ENCODE peak calls at places on chromosomes 5 and 9, in six cellular contexts. K is A549, F is IMR-90, T is Peyer's patch, D is adrenal gland, J is heart left ventricle. X is an unnamed sample.
A peak's percentile ranks its signal among the peaks of the same experiment; 100 is the strongest.

GRCh38 chr9:137816531-137817235 is 60.9 kb upstream of the CACNA1B start:
- DNase-seq in J (no peak), D (peak; percentile 84), K (no peak), F (no peak), T (no peak), X (no peak)

GRCh38 chr5:109328626-109329025 is 81.1 kb downstream of the PJA2 start:
- DNase-seq in F (peak; percentile 59), K (no peak), J (no peak), D (no peak), T (no peak), X (no peak)

GRCh38 chr5:10578869-10579268 is 15.0 kb downstream of the ANKRD33B start:
- DNase-seq in T (peak; percentile 83), J (no peak), K (no peak), D (peak; percentile 29), F (no peak), X (no peak)

GRCh38 chr5:76494201-76494600 is 91.1 kb downstream of the IQGAP2 start:
- DNase-seq in K (no peak), T (no peak), F (no peak), D (no peak), J (no peak), X (no peak)

GRCh38 chr9:135971892-135972291 is 10.7 kb upstream of the UBAC1 start:
- DNase-seq in K (no peak), T (peak; percentile 81), J (no peak), D (no peak), F (no peak), X (no peak)

GRCh38 chr9:113913426-113914195 is 37.5 kb downstream of the ZNF618 start:
- DNase-seq in K (no peak), F (peak; percentile 28), T (no peak), D (peak; percentile 74), J (no peak), X (no peak)

GRCh38 chr9:129907196-129907595 is 71.9 kb downstream of the USP20 start:
- DNase-seq in J (no peak), K (no peak), D (no peak), T (peak; percentile 2), F (peak; percentile 17), X (no peak)

GRCh38 chr5:42507451-42508092 is 84.3 kb downstream of the GHR start:
- DNase-seq in J (no peak), T (no peak), D (no peak), K (no peak), F (no peak), X (no peak)

GRCh38 chr5:84796399-84796798 is 411.7 kb upstream of the EDIL3 start:
- DNase-seq in F (no peak), K (no peak), T (no peak), J (no peak), D (no peak), X (no peak)

GRCh38 chr9:122030357-122030756 is 62.8 kb downstream of the TTLL11 start:
- DNase-seq in T (no peak), D (no peak), K (no peak), J (no peak), F (no peak), X (no peak)

GRCh38 chr9:89010526-89011089 is 19.3 kb downstream of the S1PR3 start:
- DNase-seq in F (no peak), J (no peak), T (no peak), D (no peak), K (no peak), X (no peak)

GRCh38 chr9:546797-547223 is 294.7 kb upstream of the DMRT1 start:
- DNase-seq in K (peak; percentile 16), F (no peak), D (no peak), T (no peak), J (no peak), X (no peak)

GRCh38 chr5:62942384-62942783 is 363.8 kb downstream of the LRRC70 start:
- DNase-seq in D (no peak), J (no peak), K (no peak), F (no peak), T (no peak), X (no peak)

GRCh38 chr9:93061791-93062299 is 3.3 kb downstream of the SUSD3 start:
- DNase-seq in D (no peak), F (no peak), T (peak; percentile 92), J (no peak), K (peak; percentile 20), X (no peak)

GRCh38 chr9:121225240-121225639 is 23.6 kb upstream of the RAB14 start:
- DNase-seq in T (no peak), K (no peak), D (no peak), J (no peak), F (no peak), X (no peak)

GRCh38 chr5:61330879-61331406 is 1.1 kb upstream of the ZSWIM6 start:
- DNase-seq in D (peak; percentile 82), K (peak; percentile 82), T (peak; percentile 90), J (peak; percentile 72), F (peak; percentile 78), X (peak; percentile 93)

GRCh38 chr5:59390074-59390659 is 503.4 kb downstream of the PDE4D start:
- DNase-seq in T (no peak), D (no peak), F (peak; percentile 20), J (no peak), K (peak; percentile 48), X (no peak)

GRCh38 chr9:90870646-90871326 is 69.2 kb downstream of the SYK start:
- DNase-seq in D (peak; percentile 65), K (peak; percentile 37), J (no peak), T (peak; percentile 68), F (peak; percentile 44), X (no peak)

GRCh38 chr5:6508931-6509330 is 60.3 kb downstream of the UBE2QL1 start:
- DNase-seq in D (no peak), F (no peak), T (no peak), K (no peak), J (no peak), X (no peak)

GRCh38 chr5:88674262-88675158 is 208.5 kb downstream of the MEF2C start:
- DNase-seq in J (no peak), T (no peak), D (peak; percentile 87), K (no peak), F (no peak), X (no peak)

GRCh38 chr5:7395432-7396168 is at the start of gene ADCY2:
- DNase-seq in F (no peak), J (no peak), T (no peak), K (no peak), D (no peak), X (peak; percentile 90)

GRCh38 chr5:21810737-21811316 is 1042.3 kb downstream of the CDH12 start:
- DNase-seq in J (no peak), K (peak; percentile 21), T (no peak), F (peak; percentile 39), D (no peak), X (no peak)

GRCh38 chr5:180455872-180456271 is 38.3 kb upstream of the CNOT6 start:
- DNase-seq in K (no peak), F (no peak), J (no peak), D (no peak), T (no peak), X (no peak)

GRCh38 chr5:31581498-31582099 is 49.5 kb downstream of the C5orf22 start:
- DNase-seq in F (peak; percentile 52), D (no peak), T (no peak), K (peak; percentile 46), J (no peak), X (no peak)

GRCh38 chr5:51651476-51651875 is 268.2 kb downstream of the ISL1 start:
- DNase-seq in J (no peak), T (no peak), D (no peak), K (no peak), F (no peak), X (no peak)

GRCh38 chr9:98462310-98462709 is 206.9 kb upstream of the TBC1D2 start:
- DNase-seq in K (no peak), J (no peak), D (no peak), F (no peak), T (no peak), X (no peak)
- TF ChIP-seq POLR2A in K (no peak), J (no peak), D (no peak), F (no peak), T (no peak), X (no peak)

GRCh38 chr5:139277171-139277570 is 16.4 kb upstream of the MATR3 start:
- DNase-seq in T (no peak), F (no peak), J (no peak), D (no peak), K (no peak), X (no peak)

GRCh38 chr5:139276426-139276825 is 17.1 kb upstream of the MATR3 start:
- DNase-seq in D (no peak), K (no peak), F (no peak), J (no peak), T (no peak), X (no peak)

GRCh38 chr5:139275536-139276297 is 17.8 kb upstream of the MATR3 start:
- DNase-seq in K (no peak), F (no peak), D (no peak), T (no peak), J (no peak), X (no peak)

GRCh38 chr5:139282195-139282557 is 11.4 kb upstream of the MATR3 start:
- DNase-seq in K (no peak), T (no peak), D (no peak), F (peak; percentile 55), J (no peak), X (no peak)

GRCh38 chr5:139278540-139279274 is 14.8 kb upstream of the MATR3 start:
- DNase-seq in D (no peak), F (no peak), K (no peak), T (no peak), J (no peak), X (no peak)
- TF ChIP-seq POLR2A in D (no peak), F (no peak), K (no peak), T (no peak), J (no peak), X (no peak)

GRCh38 chr9:35756743-35757526 is 2.9 kb upstream of the MSMP start:
- DNase-seq in F (no peak), K (peak; percentile 86), T (peak; percentile 90), D (peak; percentile 80), J (peak; percentile 84), X (no peak)
- TF ChIP-seq POLR2A in F (no peak), K (peak; percentile 19), T (no peak), D (no peak), J (no peak), X (no peak)

GRCh38 chr5:119355636-119356383 is at the start of gene TNFAIP8:
- DNase-seq in K (no peak), T (peak; percentile 70), F (peak; percentile 70), D (peak; percentile 63), J (peak; percentile 71), X (no peak)
- TF ChIP-seq POLR2A in K (no peak), T (no peak), F (no peak), D (no peak), J (peak; percentile 14), X (no peak)

DNA sequence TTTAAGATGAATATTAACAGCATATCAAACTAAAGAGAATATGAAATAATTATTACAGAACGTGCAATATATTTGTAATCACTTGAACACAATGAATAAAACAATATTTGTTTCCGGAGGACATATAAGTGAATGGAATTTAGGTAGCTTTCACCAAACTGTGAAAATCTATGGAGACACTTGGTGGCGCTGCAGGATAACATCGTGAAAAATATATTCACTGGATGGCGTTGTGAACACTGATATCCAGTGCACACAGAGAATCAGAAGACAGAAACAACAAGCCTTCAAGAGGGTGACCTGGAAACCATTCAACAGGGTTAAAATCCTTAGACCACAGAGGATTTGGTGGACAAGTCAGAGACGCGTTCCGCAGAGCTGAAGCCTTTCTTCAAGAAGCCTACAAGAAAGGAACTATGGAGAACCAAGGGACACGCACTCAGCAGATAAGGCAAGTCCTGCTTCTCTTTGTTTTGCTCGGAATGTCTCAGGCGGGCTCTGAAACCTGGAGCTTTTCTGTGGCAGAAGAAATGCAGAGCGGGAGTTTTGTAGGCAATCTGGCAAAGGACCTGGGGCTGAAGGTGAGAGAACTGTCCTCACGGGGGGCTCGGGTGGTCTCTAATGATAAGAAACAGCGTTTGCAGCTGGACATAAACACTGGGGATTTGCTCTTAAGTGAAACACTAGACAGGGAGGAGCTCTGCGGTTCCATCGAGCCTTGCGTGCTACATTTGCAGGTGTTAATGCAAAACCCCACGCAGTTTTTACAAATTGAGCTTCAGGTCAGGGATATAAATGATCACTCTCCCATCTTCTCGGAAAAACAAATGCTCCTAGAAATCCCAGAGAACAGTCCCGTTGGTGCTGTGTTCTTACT is at the start of gene PCDHB11:
- DNase-seq in D (no peak), F (no peak), T (no peak), K (peak; percentile 39), J (no peak), X (no peak)
- TF ChIP-seq POLR2A in D (no peak), F (no peak), T (no peak), K (no peak), J (no peak), X (no peak)

X was measured in esophagus muscularis mucosa.